ENCODE peak calls at places on chromosomes 13 and 19, in four cellular contexts. N is uterus, P is ovary, Q is stomach. F is an unnamed sample.

GRCh38 chr13:101590479-101590878 is 138.0 kb downstream of the ITGBL1 start:
- DNase-seq in N (no peak), P (no peak), Q (no peak), F (no peak)

GRCh38 chr19:13983213-13983889 is 22.8 kb downstream of the RFX1 start:
- DNase-seq in N (no peak), P (no peak), Q (no peak), F (no peak)

GRCh38 chr19:44345969-44346368 is 10.5 kb downstream of the ZNF112 start:
- DNase-seq in N (no peak), P (no peak), Q (no peak), F (no peak)

GRCh38 chr13:45490068-45490467 is 25.3 kb downstream of the COG3 start:
- DNase-seq in N (no peak), P (no peak), Q (no peak), F (no peak)

GRCh38 chr13:45137501-45137880 is 17.2 kb downstream of the GTF2F2 start:
- DNase-seq in N (no peak), P (no peak), Q (no peak), F (no peak)

GRCh38 chr13:62997038-62997619 is 1581.5 kb upstream of the PCDH20 start:
- DNase-seq in N (no peak), P (no peak), Q (no peak), F (no peak)

GRCh38 chr19:30757836-30758617 is 385.8 kb downstream of the ZNF536 start:
- DNase-seq in N (no peak), P (no peak), Q (no peak), F (no peak)

GRCh38 chr19:31589109-31589508 is 239.9 kb upstream of the TSHZ3 start:
- DNase-seq in N (no peak), P (no peak), Q (no peak), F (no peak)

GRCh38 chr19:18521692-18522123 is at the start of gene ELL:
- DNase-seq in N (no peak), P (no peak), Q (no peak), F (no peak)
- TF ChIP-seq POLR2A in N (peak), P (peak), Q (peak), F (peak)

DNA sequence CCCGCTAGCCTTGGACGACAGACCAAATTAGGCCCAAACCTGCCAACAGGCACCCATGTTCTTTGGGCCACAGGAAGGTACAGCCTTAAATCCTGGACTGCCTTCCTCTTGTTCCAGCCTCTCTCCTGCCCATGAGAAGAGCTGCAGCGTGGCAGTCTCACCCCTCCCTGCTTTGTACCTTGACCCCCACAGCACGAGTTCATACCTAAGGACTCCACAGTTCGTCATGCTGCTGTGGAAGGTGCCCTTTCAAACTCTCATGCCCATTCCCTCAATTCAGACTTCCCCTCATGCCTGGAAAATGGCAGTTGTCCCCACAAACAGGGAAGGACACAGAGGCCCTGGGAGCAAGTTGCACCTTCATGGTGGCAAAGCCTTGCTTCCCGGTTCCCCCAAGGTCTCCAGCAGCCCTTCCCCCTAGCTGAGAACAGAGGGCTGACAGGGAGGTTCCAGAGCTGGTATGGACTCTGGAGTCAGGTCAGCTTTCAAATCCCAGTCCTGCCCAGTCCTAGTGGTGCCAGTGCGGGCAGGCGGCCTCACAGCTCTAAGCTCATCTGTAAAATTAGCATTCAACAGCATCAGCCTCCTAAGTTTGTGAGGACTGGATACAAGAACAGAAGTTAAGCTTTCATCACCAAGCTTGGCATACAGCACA is 8.6 kb downstream of the GSK3A start:
- DNase-seq in N (no peak), P (no peak), Q (no peak), F (no peak)
- TF ChIP-seq POLR2A in N (no peak), P (no peak), Q (no peak), F (no peak)

GRCh38 chr13:29702912-29703351 is 107.4 kb upstream of the SLC7A1 start:
- DNase-seq in N (peak), P (no peak), Q (no peak), F (no peak)
- TF ChIP-seq POLR2A in N (no peak), P (no peak), Q (no peak), F (no peak)

GRCh38 chr13:43195551-43195950 is 172.2 kb downstream of the DNAJC15 start:
- DNase-seq in N (no peak), P (no peak), Q (no peak), F (no peak)

GRCh38 chr13:43196750-43197149 is 173.4 kb downstream of the DNAJC15 start:
- DNase-seq in N (no peak), P (no peak), Q (no peak), F (no peak)

GRCh38 chr13:43193789-43194188 is 170.4 kb downstream of the DNAJC15 start:
- DNase-seq in N (no peak), P (no peak), Q (no peak), F (no peak)

GRCh38 chr13:43196171-43196611 is 172.8 kb downstream of the DNAJC15 start:
- DNase-seq in N (peak), P (peak), Q (no peak), F (no peak)

DNA sequence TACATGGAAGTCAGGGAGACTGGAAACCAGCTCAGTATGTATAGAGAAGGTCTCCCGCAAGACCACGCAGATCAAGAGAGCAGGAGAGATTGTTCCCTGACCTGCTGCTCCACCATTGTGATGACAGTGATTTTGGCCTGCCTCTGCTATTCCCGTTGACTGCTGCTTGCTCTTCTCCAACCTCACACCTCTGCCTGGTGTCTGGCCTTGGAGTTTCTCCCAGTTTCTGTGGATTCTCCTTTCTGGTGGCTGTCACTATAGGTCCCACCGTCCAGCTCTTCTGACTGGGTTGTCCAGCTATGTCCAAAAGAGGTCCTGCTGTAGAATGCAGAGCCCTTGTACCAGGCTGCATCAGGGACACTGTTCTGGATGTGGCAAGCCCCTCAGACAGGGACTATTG is 171.7 kb downstream of the DNAJC15 start:
- DNase-seq in N (no peak), P (no peak), Q (no peak), F (no peak)
- TF ChIP-seq POLR2A in N (no peak), P (no peak), Q (no peak), F (no peak)

GRCh38 chr19:47035495-47036232 is 12.8 kb downstream of the TMEM160 start:
- DNase-seq in N (peak), P (peak), Q (peak), F (peak)
- TF ChIP-seq POLR2A in N (peak), P (no peak), Q (no peak), F (peak)

GRCh38 chr19:16659832-16660708 is at the start of gene SMIM7:
- DNase-seq in N (peak), P (peak), Q (peak), F (peak)
- TF ChIP-seq POLR2A in N (peak), P (peak), Q (peak), F (peak)

F was measured in erythroblast.